ENCODE peak calls at places on chromosome 18, in nine cellular contexts. T is kidney epithelial cell, K is left ventricle myocardium inferior, M is transverse colon, P is heart right ventricle, B is ovary, I is DND-41, Y is breast epithelium, W is brain microvascular endothelial cell. Z is an unnamed sample.
A peak's percentile ranks its signal among the peaks of the same experiment; 100 is the strongest.

GRCh38 chr18:73908323-73908722 is 239.3 kb downstream of the FBXO15 start:
- DNase-seq in T (no peak), K (no peak), M (no peak), P (peak; percentile 11), B (no peak), I (peak; percentile 35), Y (no peak), W (peak; percentile 25), Z (no peak)

GRCh38 chr18:49691177-49691608 is 122.1 kb downstream of the ACAA2 start:
- DNase-seq in T (peak; percentile 98), K (no peak), M (no peak), P (no peak), B (no peak), I (no peak), Y (no peak), W (peak; percentile 85), Z (no peak)

GRCh38 chr18:69400253-69400975 is at the start of gene DOK6:
- DNase-seq in T (peak; percentile 37), K (peak; percentile 66), M (no peak), P (peak; percentile 64), B (peak; percentile 33), I (no peak), Y (peak; percentile 47), W (peak; percentile 82), Z (no peak)

GRCh38 chr18:52340466-52341378 is 725 bp downstream of the DCC start:
- DNase-seq in T (no peak), K (no peak), M (no peak), P (no peak), B (no peak), I (no peak), Y (no peak), W (no peak), Z (no peak)

GRCh38 chr18:22194151-22194598 is 24.8 kb downstream of the GATA6 start:
- DNase-seq in T (no peak), K (no peak), M (peak; percentile 83), P (no peak), B (peak; percentile 59), I (no peak), Y (no peak), W (no peak), Z (no peak)

GRCh38 chr18:12041561-12041960 is 52.1 kb upstream of the ANKRD62 start:
- DNase-seq in T (peak; percentile 91), K (no peak), M (no peak), P (no peak), B (no peak), I (no peak), Y (no peak), W (peak; percentile 89), Z (no peak)

GRCh38 chr18:74806700-74807416 is 209.2 kb downstream of the ZNF407 start:
- DNase-seq in T (peak; percentile 93), K (no peak), M (no peak), P (no peak), B (no peak), I (no peak), Y (no peak), W (peak; percentile 72), Z (no peak)

GRCh38 chr18:69777248-69777647 is 170.4 kb downstream of the CD226 start:
- DNase-seq in T (no peak), K (no peak), M (no peak), P (no peak), B (no peak), I (no peak), Y (no peak), W (no peak), Z (no peak)

DNA sequence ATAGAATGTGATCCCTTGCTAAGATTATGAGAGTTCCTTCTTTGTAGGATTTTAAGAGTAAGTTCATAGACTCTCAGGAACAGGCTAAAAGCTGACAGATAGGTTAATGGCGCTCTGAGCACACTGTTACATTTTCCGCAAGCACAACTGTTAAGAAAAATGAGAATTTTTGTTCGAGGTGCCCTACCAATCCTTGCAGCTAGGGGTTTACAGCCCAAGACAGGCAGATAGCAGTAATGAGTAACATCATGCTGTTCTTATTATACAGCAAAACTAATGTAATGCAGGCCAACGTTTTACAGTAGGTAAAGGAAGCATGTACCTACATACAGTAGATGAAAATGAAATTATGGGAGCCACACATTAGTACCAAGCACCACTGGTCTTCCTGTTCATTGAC is 11.2 kb upstream of the BOD1L2 start:
- DNase-seq in T (no peak), K (no peak), M (no peak), P (no peak), B (no peak), I (no peak), Y (no peak), W (no peak), Z (no peak)
- TF ChIP-seq CTCF in T (no peak), K (no peak), M (no peak), P (no peak), B (no peak), I (peak; percentile 22), Y (no peak), W (peak; percentile 23), Z (no peak)

GRCh38 chr18:13392029-13392750 is 173.6 kb downstream of the LDLRAD4 start:
- DNase-seq in T (no peak), K (no peak), M (no peak), P (no peak), B (no peak), I (no peak), Y (no peak), W (no peak), Z (no peak)

GRCh38 chr18:13393338-13393737 is 174.8 kb downstream of the LDLRAD4 start:
- DNase-seq in T (no peak), K (no peak), M (no peak), P (no peak), B (no peak), I (no peak), Y (no peak), W (no peak), Z (no peak)

GRCh38 chr18:13392899-13393298 is 174.3 kb downstream of the LDLRAD4 start:
- DNase-seq in T (no peak), K (no peak), M (no peak), P (no peak), B (no peak), I (no peak), Y (no peak), W (no peak), Z (no peak)

GRCh38 chr18:13395577-13395976 is 177.0 kb downstream of the LDLRAD4 start:
- DNase-seq in T (no peak), K (no peak), M (no peak), P (no peak), B (no peak), I (no peak), Y (no peak), W (no peak), Z (no peak)

GRCh38 chr18:13394794-13395193 is 176.2 kb downstream of the LDLRAD4 start:
- DNase-seq in T (no peak), K (no peak), M (no peak), P (no peak), B (no peak), I (no peak), Y (no peak), W (no peak), Z (no peak)
- H3K36me3 ChIP-seq in T (no peaks in the 10 kb centered on the region), K (peaks cover 4% of the 10 kb centered on the region), M (no peaks in the 10 kb centered on the region), P (peaks cover 10% of the 10 kb centered on the region), B (no peaks in the 10 kb centered on the region), I (peaks cover 13% of the 10 kb centered on the region), Y (no peaks in the 10 kb centered on the region), W (no peaks in the 10 kb centered on the region), Z (no peaks in the 10 kb centered on the region)

GRCh38 chr18:33749831-33750230 is 171.8 kb downstream of the ASXL3 start:
- DNase-seq in T (no peak), K (no peak), M (no peak), P (no peak), B (no peak), I (no peak), Y (no peak), W (no peak), Z (no peak)

GRCh38 chr18:33746261-33746660 is 168.2 kb downstream of the ASXL3 start:
- DNase-seq in T (no peak), K (no peak), M (no peak), P (no peak), B (no peak), I (no peak), Y (no peak), W (no peak), Z (no peak)

GRCh38 chr18:33745396-33745795 is 167.4 kb downstream of the ASXL3 start:
- DNase-seq in T (no peak), K (no peak), M (no peak), P (no peak), B (no peak), I (no peak), Y (no peak), W (no peak), Z (no peak)

DNA sequence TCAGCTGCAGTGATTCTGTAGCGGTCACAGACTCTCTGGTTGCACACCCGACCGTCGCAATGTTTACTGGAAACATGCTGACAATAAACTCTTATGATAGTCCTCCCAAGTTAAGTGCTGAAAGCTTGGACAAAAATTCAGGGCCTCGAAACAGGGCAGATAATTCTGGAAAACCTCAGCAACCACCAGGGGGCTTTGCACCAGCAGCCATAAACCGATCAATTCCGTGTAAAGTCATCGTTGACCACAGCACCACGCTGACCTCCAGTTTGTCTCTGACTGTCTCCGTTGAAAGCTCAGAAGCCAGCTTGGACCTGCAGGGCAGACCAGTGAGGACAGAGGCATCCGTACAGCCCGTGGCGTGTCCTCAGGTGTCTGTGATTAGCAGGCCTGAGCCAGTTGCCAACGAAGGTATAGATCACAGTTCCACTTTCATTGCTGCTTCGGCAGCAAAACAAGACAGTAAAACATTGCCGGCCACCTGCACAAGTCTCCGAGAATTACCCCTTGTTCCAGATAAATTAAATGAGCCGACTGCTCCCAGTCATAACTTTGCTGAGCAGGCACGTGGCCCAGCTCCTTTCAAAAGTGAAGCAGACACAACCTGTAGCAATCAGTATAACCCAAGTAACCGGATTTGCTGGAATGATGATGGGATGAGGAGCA is 166.1 kb downstream of the ASXL3 start:
- DNase-seq in T (no peak), K (no peak), M (peak; percentile 14), P (no peak), B (no peak), I (no peak), Y (no peak), W (no peak), Z (no peak)
- TF ChIP-seq CTCF in T (peak; percentile 4), K (no peak), M (no peak), P (no peak), B (no peak), I (no peak), Y (no peak), W (peak; percentile 32), Z (no peak)

GRCh38 chr18:35691625-35692024 is 110.1 kb downstream of the GALNT1 start:
- DNase-seq in T (no peak), K (no peak), M (no peak), P (no peak), B (no peak), I (no peak), Y (no peak), W (no peak), Z (no peak)

GRCh38 chr18:35692866-35693265 is 111.3 kb downstream of the GALNT1 start:
- DNase-seq in T (no peak), K (no peak), M (no peak), P (no peak), B (no peak), I (no peak), Y (no peak), W (no peak), Z (no peak)

GRCh38 chr18:35683021-35683420 is 101.5 kb downstream of the GALNT1 start:
- DNase-seq in T (no peak), K (no peak), M (no peak), P (no peak), B (no peak), I (no peak), Y (no peak), W (no peak), Z (no peak)

GRCh38 chr18:35693829-35694228 is 112.3 kb downstream of the GALNT1 start:
- DNase-seq in T (no peak), K (no peak), M (no peak), P (no peak), B (no peak), I (no peak), Y (no peak), W (no peak), Z (no peak)

DNA sequence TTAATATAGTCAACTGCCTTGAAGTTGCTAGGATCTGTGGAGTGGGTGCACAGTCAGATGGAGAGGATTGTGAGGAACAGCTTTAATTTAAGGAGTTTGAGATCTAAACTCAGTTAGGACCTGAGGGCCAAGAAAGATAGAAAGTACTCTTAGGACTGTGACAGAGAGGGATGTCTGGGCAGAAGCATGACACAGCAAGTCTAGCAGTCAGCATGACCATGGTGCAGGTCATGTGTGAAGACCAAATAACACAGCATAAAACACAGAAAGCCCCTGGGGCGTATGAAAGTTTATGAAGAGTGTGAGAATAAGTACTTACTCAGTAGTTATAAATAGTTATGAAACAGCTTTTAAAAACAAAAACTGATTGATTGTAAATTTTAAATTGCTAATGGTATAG is 107.2 kb downstream of the GALNT1 start:
- DNase-seq in T (no peak), K (no peak), M (no peak), P (no peak), B (no peak), I (no peak), Y (no peak), W (no peak), Z (no peak)
- H3K36me3 ChIP-seq in T (no peaks in the 10 kb centered on the region), K (peaks cover 46% of the 10 kb centered on the region), M (no peaks in the 10 kb centered on the region), P (peaks cover 41% of the 10 kb centered on the region), B (no peaks in the 10 kb centered on the region), I (peaks cover 34% of the 10 kb centered on the region), Y (no peaks in the 10 kb centered on the region), W (peaks cover 29% of the 10 kb centered on the region), Z (peaks cover 17% of the 10 kb centered on the region)